ENCODE peak calls at places on chromosomes 2 and 18, in seven cellular contexts. One of them, this sample, is unnamed.

GRCh38 chr2:154329510-154329909 is 369.0 kb upstream of the KCNJ3 start:
- DNase-seq in stimulated activated naive CD4-positive, alpha-beta T cell: no peak
- DNase-seq in amygdala: no peak
- DNase-seq in osteoblast: no peak
- DNase-seq in WTC11: no peak
- DNase-seq in posterior vena cava: no peak
- DNase-seq in DMS153: no peak
- DNase-seq in this sample: no peak

GRCh38 chr2:239081622-239082021 is 233.7 kb downstream of the TWIST2 start:
- DNase-seq in stimulated activated naive CD4-positive, alpha-beta T cell: no peak
- DNase-seq in amygdala: no peak
- DNase-seq in osteoblast: no peak
- DNase-seq in WTC11: no peak
- DNase-seq in posterior vena cava: no peak
- DNase-seq in DMS153: no peak
- DNase-seq in this sample: no peak

GRCh38 chr2:40403233-40403841 is 48.6 kb downstream of the SLC8A1 start:
- DNase-seq in stimulated activated naive CD4-positive, alpha-beta T cell: no peak
- DNase-seq in amygdala: no peak
- DNase-seq in osteoblast: peak
- DNase-seq in WTC11: no peak
- DNase-seq in posterior vena cava: no peak
- DNase-seq in DMS153: no peak
- DNase-seq in this sample: no peak

GRCh38 chr2:199460808-199461454 is 3.2 kb upstream of the SATB2 start:
- DNase-seq in stimulated activated naive CD4-positive, alpha-beta T cell: no peak
- DNase-seq in amygdala: no peak
- DNase-seq in osteoblast: peak
- DNase-seq in WTC11: no peak
- DNase-seq in posterior vena cava: no peak
- DNase-seq in DMS153: no peak
- DNase-seq in this sample: no peak

GRCh38 chr2:121648206-121648605 is 1.1 kb downstream of the CLASP1 start:
- DNase-seq in stimulated activated naive CD4-positive, alpha-beta T cell: no peak
- DNase-seq in amygdala: no peak
- DNase-seq in osteoblast: no peak
- DNase-seq in WTC11: no peak
- DNase-seq in posterior vena cava: no peak
- DNase-seq in DMS153: no peak
- DNase-seq in this sample: no peak

GRCh38 chr2:237407734-237408133 is 6.2 kb downstream of the COL6A3 start:
- DNase-seq in stimulated activated naive CD4-positive, alpha-beta T cell: no peak
- DNase-seq in amygdala: no peak
- DNase-seq in osteoblast: no peak
- DNase-seq in WTC11: no peak
- DNase-seq in posterior vena cava: no peak
- DNase-seq in DMS153: no peak
- DNase-seq in this sample: no peak

GRCh38 chr2:127039387-127040031 is 67.4 kb downstream of the BIN1 start:
- DNase-seq in stimulated activated naive CD4-positive, alpha-beta T cell: no peak
- DNase-seq in amygdala: no peak
- DNase-seq in osteoblast: peak
- DNase-seq in WTC11: no peak
- DNase-seq in posterior vena cava: no peak
- DNase-seq in DMS153: no peak
- DNase-seq in this sample: no peak

GRCh38 chr18:43720036-43720435 is 442.7 kb upstream of the SYT4 start:
- DNase-seq in stimulated activated naive CD4-positive, alpha-beta T cell: no peak
- DNase-seq in amygdala: no peak
- DNase-seq in osteoblast: no peak
- DNase-seq in WTC11: no peak
- DNase-seq in posterior vena cava: no peak
- DNase-seq in DMS153: no peak
- DNase-seq in this sample: no peak

GRCh38 chr2:170467568-170468422 is 247.3 kb upstream of the SP5 start:
- DNase-seq in stimulated activated naive CD4-positive, alpha-beta T cell: no peak
- DNase-seq in amygdala: no peak
- DNase-seq in osteoblast: no peak
- DNase-seq in WTC11: no peak
- DNase-seq in posterior vena cava: no peak
- DNase-seq in DMS153: peak
- DNase-seq in this sample: no peak

GRCh38 chr2:83055338-83056010 is 1403.6 kb downstream of the SUCLG1 start:
- DNase-seq in stimulated activated naive CD4-positive, alpha-beta T cell: no peak
- DNase-seq in amygdala: no peak
- DNase-seq in osteoblast: peak
- DNase-seq in WTC11: no peak
- DNase-seq in posterior vena cava: no peak
- DNase-seq in DMS153: peak
- DNase-seq in this sample: no peak

GRCh38 chr2:44233450-44234128 is 41.7 kb upstream of the SLC3A1 start:
- DNase-seq in stimulated activated naive CD4-positive, alpha-beta T cell: no peak
- DNase-seq in amygdala: no peak
- DNase-seq in osteoblast: peak
- DNase-seq in WTC11: no peak
- DNase-seq in posterior vena cava: no peak
- DNase-seq in DMS153: peak
- DNase-seq in this sample: no peak

GRCh38 chr2:159010340-159010739 is 41.9 kb downstream of the TANC1 start:
- DNase-seq in stimulated activated naive CD4-positive, alpha-beta T cell: no peak
- DNase-seq in amygdala: no peak
- DNase-seq in osteoblast: peak
- DNase-seq in WTC11: no peak
- DNase-seq in posterior vena cava: no peak
- DNase-seq in DMS153: no peak
- DNase-seq in this sample: peak

GRCh38 chr2:83386559-83386958 is 1072.5 kb downstream of the SUCLG1 start:
- DNase-seq in stimulated activated naive CD4-positive, alpha-beta T cell: no peak
- DNase-seq in amygdala: no peak
- DNase-seq in osteoblast: no peak
- DNase-seq in WTC11: no peak
- DNase-seq in posterior vena cava: no peak
- DNase-seq in DMS153: no peak
- DNase-seq in this sample: no peak

GRCh38 chr2:112182581-112183034 is 44.4 kb downstream of the FBLN7 start:
- DNase-seq in stimulated activated naive CD4-positive, alpha-beta T cell: peak
- DNase-seq in amygdala: no peak
- DNase-seq in osteoblast: no peak
- DNase-seq in WTC11: no peak
- DNase-seq in posterior vena cava: no peak
- DNase-seq in DMS153: peak
- DNase-seq in this sample: no peak

GRCh38 chr2:234403074-234403473 is 93.8 kb downstream of the ARL4C start:
- DNase-seq in stimulated activated naive CD4-positive, alpha-beta T cell: no peak
- DNase-seq in amygdala: no peak
- DNase-seq in osteoblast: peak
- DNase-seq in WTC11: no peak
- DNase-seq in posterior vena cava: no peak
- DNase-seq in DMS153: no peak
- DNase-seq in this sample: no peak

GRCh38 chr2:220782609-220783113 is 789.4 kb downstream of the EPHA4 start:
- DNase-seq in stimulated activated naive CD4-positive, alpha-beta T cell: no peak
- DNase-seq in amygdala: no peak
- DNase-seq in osteoblast: no peak
- DNase-seq in WTC11: no peak
- DNase-seq in posterior vena cava: no peak
- DNase-seq in DMS153: no peak
- DNase-seq in this sample: no peak

GRCh38 chr2:44758591-44758990 is 182.9 kb upstream of the SIX3 start:
- DNase-seq in stimulated activated naive CD4-positive, alpha-beta T cell: no peak
- DNase-seq in amygdala: no peak
- DNase-seq in osteoblast: no peak
- DNase-seq in WTC11: no peak
- DNase-seq in posterior vena cava: no peak
- DNase-seq in DMS153: no peak
- DNase-seq in this sample: no peak

GRCh38 chr2:233334915-233335314 is 19.4 kb upstream of the DGKD start:
- DNase-seq in stimulated activated naive CD4-positive, alpha-beta T cell: no peak
- DNase-seq in amygdala: no peak
- DNase-seq in osteoblast: peak
- DNase-seq in WTC11: no peak
- DNase-seq in posterior vena cava: no peak
- DNase-seq in DMS153: no peak
- DNase-seq in this sample: no peak

GRCh38 chr2:177551989-177552413 is 159.4 kb downstream of the AGPS start:
- DNase-seq in stimulated activated naive CD4-positive, alpha-beta T cell: no peak
- DNase-seq in amygdala: no peak
- DNase-seq in osteoblast: peak
- DNase-seq in WTC11: no peak
- DNase-seq in posterior vena cava: no peak
- DNase-seq in DMS153: peak
- DNase-seq in this sample: no peak

GRCh38 chr2:31980674-31981356 is 30.0 kb downstream of the MEMO1 start:
- DNase-seq in stimulated activated naive CD4-positive, alpha-beta T cell: no peak
- DNase-seq in amygdala: no peak
- DNase-seq in osteoblast: no peak
- DNase-seq in WTC11: no peak
- DNase-seq in posterior vena cava: no peak
- DNase-seq in DMS153: no peak
- DNase-seq in this sample: no peak

GRCh38 chr2:217307023-217307422 is 447.2 kb upstream of the TNP1 start:
- DNase-seq in stimulated activated naive CD4-positive, alpha-beta T cell: no peak
- DNase-seq in amygdala: no peak
- DNase-seq in osteoblast: no peak
- DNase-seq in WTC11: no peak
- DNase-seq in posterior vena cava: no peak
- DNase-seq in DMS153: no peak
- DNase-seq in this sample: no peak

GRCh38 chr2:182509231-182509630 is 82.4 kb upstream of the PDE1A start:
- DNase-seq in stimulated activated naive CD4-positive, alpha-beta T cell: no peak
- DNase-seq in amygdala: no peak
- DNase-seq in osteoblast: no peak
- DNase-seq in WTC11: no peak
- DNase-seq in posterior vena cava: no peak
- DNase-seq in DMS153: no peak
- DNase-seq in this sample: no peak

GRCh38 chr2:237590272-237591020 is at the start of gene RAB17:
- DNase-seq in stimulated activated naive CD4-positive, alpha-beta T cell: no peak
- DNase-seq in amygdala: no peak
- DNase-seq in osteoblast: peak
- DNase-seq in WTC11: peak
- DNase-seq in posterior vena cava: peak
- DNase-seq in DMS153: peak
- DNase-seq in this sample: no peak

GRCh38 chr2:164655750-164656149 is 34.5 kb upstream of the GRB14 start:
- DNase-seq in stimulated activated naive CD4-positive, alpha-beta T cell: no peak
- DNase-seq in amygdala: no peak
- DNase-seq in osteoblast: no peak
- DNase-seq in WTC11: no peak
- DNase-seq in posterior vena cava: no peak
- DNase-seq in DMS153: no peak
- DNase-seq in this sample: no peak

GRCh38 chr2:100706249-100706648 is 113.7 kb upstream of the NPAS2 start:
- DNase-seq in stimulated activated naive CD4-positive, alpha-beta T cell: no peak
- DNase-seq in amygdala: no peak
- DNase-seq in osteoblast: no peak
- DNase-seq in WTC11: no peak
- DNase-seq in posterior vena cava: no peak
- DNase-seq in DMS153: no peak
- DNase-seq in this sample: no peak

GRCh38 chr2:100518801-100519200 is 44.0 kb upstream of the PDCL3 start:
- DNase-seq in stimulated activated naive CD4-positive, alpha-beta T cell: no peak
- DNase-seq in amygdala: no peak
- DNase-seq in osteoblast: peak
- DNase-seq in WTC11: no peak
- DNase-seq in posterior vena cava: no peak
- DNase-seq in DMS153: no peak
- DNase-seq in this sample: no peak

GRCh38 chr2:240635998-240636547 is 10.8 kb downstream of the GPR35 start:
- DNase-seq in stimulated activated naive CD4-positive, alpha-beta T cell: no peak
- DNase-seq in amygdala: no peak
- DNase-seq in osteoblast: peak
- DNase-seq in WTC11: no peak
- DNase-seq in posterior vena cava: peak
- DNase-seq in DMS153: no peak
- DNase-seq in this sample: no peak

GRCh38 chr2:239316562-239317465 is 84.0 kb downstream of the HDAC4 start:
- DNase-seq in stimulated activated naive CD4-positive, alpha-beta T cell: no peak
- DNase-seq in amygdala: no peak
- DNase-seq in osteoblast: no peak
- DNase-seq in WTC11: no peak
- DNase-seq in posterior vena cava: peak
- DNase-seq in DMS153: no peak
- DNase-seq in this sample: no peak

GRCh38 chr2:88711897-88712296 is 20.4 kb downstream of the RPIA start:
- DNase-seq in stimulated activated naive CD4-positive, alpha-beta T cell: no peak
- DNase-seq in amygdala: no peak
- DNase-seq in osteoblast: no peak
- DNase-seq in WTC11: no peak
- DNase-seq in posterior vena cava: no peak
- DNase-seq in DMS153: no peak
- DNase-seq in this sample: no peak

GRCh38 chr18:32742620-32743019 is 30.2 kb downstream of the KLHL14 start:
- DNase-seq in stimulated activated naive CD4-positive, alpha-beta T cell: no peak
- DNase-seq in amygdala: no peak
- DNase-seq in osteoblast: peak
- DNase-seq in WTC11: peak
- DNase-seq in posterior vena cava: no peak
- DNase-seq in DMS153: no peak
- DNase-seq in this sample: no peak

GRCh38 chr2:209629622-209630021 is 142.0 kb upstream of the UNC80 start:
- DNase-seq in stimulated activated naive CD4-positive, alpha-beta T cell: no peak
- DNase-seq in amygdala: no peak
- DNase-seq in osteoblast: no peak
- DNase-seq in WTC11: no peak
- DNase-seq in posterior vena cava: no peak
- DNase-seq in DMS153: no peak
- DNase-seq in this sample: no peak

GRCh38 chr2:218281449-218281848 is 10.9 kb downstream of the TMBIM1 start:
- DNase-seq in stimulated activated naive CD4-positive, alpha-beta T cell: no peak
- DNase-seq in amygdala: no peak
- DNase-seq in osteoblast: peak
- DNase-seq in WTC11: no peak
- DNase-seq in posterior vena cava: no peak
- DNase-seq in DMS153: no peak
- DNase-seq in this sample: no peak

This sample was measured in WERI-Rb-1.